ENCODE peak calls at places on chromosome 3, in four cellular contexts. X, D, R and B are unnamed samples.

GRCh38 chr3:126399348-126399730 is 4.6 kb downstream of the CFAP100 start:
- DNase-seq in D (no peak), R (no peak), X (no peak), B (no peak)

GRCh38 chr3:150370982-150371381 is 37.1 kb upstream of the TSC22D2 start:
- DNase-seq in D (no peak), R (peak), X (no peak), B (no peak)

GRCh38 chr3:183390844-183391243 is 37.6 kb downstream of the MCF2L2 start:
- DNase-seq in R (no peak), X (no peak), D (no peak), B (no peak)

GRCh38 chr3:135190658-135191057 is 395.6 kb downstream of the EPHB1 start:
- DNase-seq in R (no peak), X (no peak), D (no peak), B (no peak)

GRCh38 chr3:36714343-36714742 is 50.0 kb downstream of the DCLK3 start:
- DNase-seq in D (no peak), R (no peak), X (no peak), B (no peak)

GRCh38 chr3:88031543-88032148 is 27.2 kb downstream of the CGGBP1 start:
- DNase-seq in X (peak), R (peak), D (no peak), B (no peak)

GRCh38 chr3:107543666-107544065 is 20.9 kb downstream of the BBX start:
- DNase-seq in R (peak), D (no peak), X (peak), B (no peak)

GRCh38 chr3:169676925-169677537 is 13.5 kb upstream of the MECOM start:
- DNase-seq in D (no peak), R (no peak), X (no peak), B (no peak)

GRCh38 chr3:189508784-189509489 is 122.3 kb upstream of the TP63 start:
- DNase-seq in R (no peak), X (no peak), D (no peak), B (no peak)

GRCh38 chr3:86788371-86788770 is 202.6 kb downstream of the VGLL3 start:
- DNase-seq in X (no peak), D (no peak), R (no peak), B (no peak)

GRCh38 chr3:12624056-12624455 is 39.9 kb downstream of the RAF1 start:
- DNase-seq in R (no peak), D (no peak), X (no peak), B (no peak)

GRCh38 chr3:175777495-175777894 is 918.4 kb downstream of the NAALADL2 start:
- DNase-seq in R (peak), X (no peak), D (no peak), B (no peak)

GRCh38 chr3:9951962-9952805 is at the start of gene PRRT3:
- DNase-seq in D (peak), R (no peak), X (peak), B (no peak)

GRCh38 chr3:129795596-129795995 is 97.9 kb downstream of the TMCC1 start:
- DNase-seq in X (peak), D (no peak), R (peak), B (no peak)

GRCh38 chr3:110711130-110711832 is 360.3 kb upstream of the NECTIN3 start:
- DNase-seq in R (no peak), D (no peak), X (no peak), B (no peak)

GRCh38 chr3:126213376-126214044 is 33.1 kb upstream of the ALDH1L1 start:
- DNase-seq in D (no peak), X (peak), R (no peak), B (peak)

GRCh38 chr3:188241072-188241471 is 87.1 kb downstream of the LPP start:
- DNase-seq in X (no peak), D (no peak), R (no peak), B (peak)

GRCh38 chr3:120780977-120781376 is 38.4 kb downstream of the GTF2E1 start:
- DNase-seq in D (no peak), R (peak), X (no peak), B (no peak)

GRCh38 chr3:182309120-182309519 is 484.2 kb upstream of the ATP11B start:
- DNase-seq in D (no peak), R (no peak), X (no peak), B (no peak)

GRCh38 chr3:104429727-104430126 is 937.0 kb upstream of the ALCAM start:
- DNase-seq in R (no peak), D (no peak), X (no peak), B (no peak)

GRCh38 chr3:79960594-79960993 is 192.8 kb upstream of the ROBO1 start:
- DNase-seq in X (no peak), R (no peak), D (no peak), B (no peak)

GRCh38 chr3:119205685-119206084 is 32.3 kb downstream of the UPK1B start:
- DNase-seq in D (no peak), R (no peak), X (no peak), B (no peak)

GRCh38 chr3:15287565-15288330 is 44.6 kb downstream of the SH3BP5 start:
- DNase-seq in D (no peak), R (no peak), X (no peak), B (peak)

GRCh38 chr3:15750143-15750542 is 47.6 kb downstream of the ANKRD28 start:
- DNase-seq in X (no peak), R (no peak), D (no peak), B (no peak)

GRCh38 chr3:25783661-25784512 is 644 bp upstream of the NGLY1 start:
- DNase-seq in R (peak), X (peak), D (no peak), B (peak)

GRCh38 chr3:31847760-31848159 is 133.3 kb downstream of the OSBPL10 start:
- DNase-seq in R (no peak), X (no peak), D (no peak), B (no peak)

GRCh38 chr3:31274406-31275024 is 258.2 kb upstream of the STT3B start:
- DNase-seq in R (peak), D (no peak), X (no peak), B (no peak)

GRCh38 chr3:4033296-4033695 is 234.1 kb downstream of the LRRN1 start:
- DNase-seq in X (no peak), R (no peak), D (no peak), B (no peak)

DNA sequence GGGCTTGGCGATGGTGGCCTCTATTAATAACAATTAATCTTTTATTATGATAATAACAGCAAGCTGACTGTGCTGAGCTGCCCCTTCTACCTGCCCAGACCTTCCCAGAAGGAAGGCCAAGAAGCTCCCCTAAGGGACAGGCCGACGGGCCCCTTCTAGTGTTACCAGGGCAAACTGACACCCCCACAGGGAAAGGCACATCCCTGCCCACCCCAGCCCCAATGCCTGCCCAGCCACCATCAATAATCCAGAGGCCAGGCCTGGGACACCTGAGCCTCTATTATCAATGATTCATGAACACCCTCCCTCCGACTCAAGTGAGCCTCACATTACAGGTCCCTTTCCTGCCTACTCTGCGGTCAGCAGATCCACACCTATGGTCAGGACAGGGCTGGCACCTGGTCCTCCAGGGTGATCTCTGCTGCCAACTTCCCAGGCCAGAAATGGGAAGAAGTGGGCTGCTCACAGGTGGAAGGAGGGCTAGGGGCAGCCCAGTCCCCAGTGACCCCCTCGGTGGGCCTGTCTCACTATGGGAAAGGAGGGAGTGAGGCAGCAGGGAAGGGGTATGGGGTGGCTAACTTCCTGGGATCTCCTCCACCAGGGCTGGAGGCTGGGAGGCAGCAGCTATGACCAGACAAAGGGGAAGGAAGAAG is 1.8 kb downstream of the TWF2 start:
- DNase-seq in D (no peak), R (no peak), X (no peak), B (no peak)
- H3K4me3 ChIP-seq in D (peak), R (no peak), X (peak), B (peak)

DNA sequence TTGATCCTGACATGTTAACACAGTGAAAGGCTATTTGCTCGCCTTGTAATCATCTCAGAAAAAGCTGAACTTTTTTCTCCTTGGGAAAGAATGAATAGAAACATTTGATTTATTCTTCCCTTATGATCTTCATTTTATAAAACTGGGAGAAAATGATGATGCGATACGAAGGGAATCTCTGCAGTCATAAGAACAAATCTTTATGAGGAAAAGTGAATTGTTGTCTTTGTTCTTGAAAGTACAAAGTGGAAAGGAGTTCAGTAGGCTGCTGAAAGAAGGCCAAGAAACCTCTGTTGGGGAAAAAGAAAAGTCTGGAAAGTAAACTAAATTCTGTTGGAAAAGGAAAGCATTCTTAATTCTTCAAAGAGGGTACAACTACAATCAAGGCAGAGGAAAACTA is 248.8 kb downstream of the NSUN3 start:
- DNase-seq in D (no peak), R (no peak), X (no peak), B (no peak)
- TF ChIP-seq POLR2AphosphoS5 in D (no peak), R (no peak), X (no peak), B (no peak)

GRCh38 chr3:141368925-141369794 is 856 bp downstream of the ZBTB38 start:
- DNase-seq in R (peak), X (no peak), D (no peak), B (no peak)

GRCh38 chr3:141368062-141368924 is at the start of gene ZBTB38:
- DNase-seq in R (peak), D (peak), X (peak), B (peak)

GRCh38 chr3:141371882-141372281 is 3.6 kb downstream of the ZBTB38 start:
- DNase-seq in R (no peak), X (no peak), D (no peak), B (no peak)

GRCh38 chr3:141372656-141373055 is 4.4 kb downstream of the ZBTB38 start:
- DNase-seq in X (no peak), D (no peak), R (no peak), B (no peak)

GRCh38 chr3:141370065-141370533 is 1.8 kb downstream of the ZBTB38 start:
- DNase-seq in X (peak), R (peak), D (peak), B (peak)
- H3K4me3 ChIP-seq in X (no peak), R (no peak), D (no peak), B (no peak)

DNA sequence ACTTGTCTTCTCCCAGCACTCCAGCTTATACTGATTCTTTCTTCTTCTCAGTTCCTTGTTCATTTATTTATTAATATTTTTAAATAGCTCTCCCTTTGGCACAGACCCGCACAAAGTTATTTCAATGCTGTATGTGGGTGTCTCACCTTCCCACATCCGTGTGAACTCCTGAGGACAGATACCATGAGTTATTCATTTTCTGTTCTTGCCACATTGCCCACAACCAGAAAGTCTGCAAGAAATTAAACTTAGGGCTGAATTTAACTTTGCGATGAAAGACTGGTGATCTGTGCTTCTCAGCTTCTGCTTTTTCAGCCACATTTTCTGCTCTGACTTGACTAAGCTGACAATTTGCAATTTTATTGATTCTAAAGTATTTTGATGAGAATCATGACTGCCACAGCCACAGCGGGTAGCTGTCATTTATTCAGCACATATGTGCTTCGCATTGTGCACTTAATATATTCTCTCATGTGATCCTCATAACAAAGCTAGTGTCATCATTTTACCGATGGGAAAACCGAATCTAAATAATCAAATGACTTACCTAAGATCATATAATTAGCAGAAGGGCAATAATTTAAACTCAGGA is 569.8 kb downstream of the EDEM1 start:
- DNase-seq in R (no peak), X (no peak), D (no peak), B (no peak)
- TF ChIP-seq POLR2AphosphoS5 in R (no peak), X (no peak), D (no peak), B (no peak)